ENCODE peak calls at places on chromosomes 1 and 21, in six cellular contexts. X, R, Q, W, J and L are unnamed samples.

GRCh38 chr1:110083453-110084225 is 13.2 kb upstream of the ALX3 start:
- DNase-seq in Q (no peak), R (peak), W (no peak), J (no peak), X (no peak), L (no peak)

GRCh38 chr1:226444901-226445300 is 37.0 kb upstream of the PARP1 start:
- DNase-seq in X (no peak), R (no peak), W (no peak), Q (no peak), J (no peak), L (no peak)

GRCh38 chr1:177566495-177566894 is 395.7 kb downstream of the BRINP2 start:
- DNase-seq in J (no peak), Q (no peak), X (no peak), W (no peak), R (no peak), L (no peak)

GRCh38 chr21:38660333-38661295 is 145.1 kb upstream of the ETS2 start:
- DNase-seq in W (no peak), Q (no peak), J (no peak), R (no peak), X (no peak), L (no peak)

GRCh38 chr1:192810253-192810880 is 1.5 kb downstream of the RGS2 start:
- DNase-seq in X (no peak), Q (no peak), W (peak), R (peak), J (no peak), L (peak)

GRCh38 chr1:33374336-33375105 is 53.6 kb upstream of the A3GALT2 start:
- DNase-seq in X (no peak), Q (no peak), W (peak), J (no peak), R (peak), L (peak)

GRCh38 chr1:68218485-68218884 is 13.8 kb downstream of the WLS start:
- DNase-seq in X (no peak), Q (no peak), J (no peak), R (no peak), W (no peak), L (no peak)

GRCh38 chr1:56438901-56439551 is 140.3 kb downstream of the PLPP3 start:
- DNase-seq in J (no peak), X (no peak), R (no peak), W (no peak), Q (no peak), L (no peak)

GRCh38 chr1:87428883-87429282 is 100.2 kb downstream of the LMO4 start:
- DNase-seq in Q (no peak), J (no peak), W (no peak), X (no peak), R (no peak), L (no peak)

GRCh38 chr21:35697321-35697808 is 363.0 kb downstream of the SETD4 start:
- DNase-seq in R (peak), W (peak), J (peak), Q (no peak), X (peak), L (peak)

GRCh38 chr1:181655756-181656155 is 172.4 kb downstream of the CACNA1E start:
- DNase-seq in R (peak), X (no peak), W (no peak), Q (no peak), J (no peak), L (no peak)

GRCh38 chr1:64908567-64908966 is 57.8 kb downstream of the JAK1 start:
- DNase-seq in W (no peak), J (no peak), X (no peak), R (no peak), Q (no peak), L (no peak)

GRCh38 chr1:115453666-115454065 is 115.6 kb upstream of the NGF start:
- DNase-seq in J (no peak), X (no peak), W (no peak), R (no peak), Q (no peak), L (no peak)

GRCh38 chr1:62311473-62311943 is 7.7 kb downstream of the KANK4 start:
- DNase-seq in J (no peak), X (no peak), Q (no peak), R (no peak), W (no peak), L (no peak)

GRCh38 chr1:7379445-7379971 is 391.6 kb upstream of the VAMP3 start:
- DNase-seq in R (peak), J (peak), X (no peak), Q (no peak), W (peak), L (peak)

GRCh38 chr1:2574350-2574749 is 12.2 kb upstream of the PRXL2B start:
- DNase-seq in R (peak), W (no peak), J (no peak), Q (no peak), X (no peak), L (no peak)